ENCODE peak calls at places on chromosomes 3 and 15, in ten cellular contexts. One of them, this sample, is unnamed. For H3K4me1, the result is how much of the 10 kb centered on the place peaks cover.

GRCh38 chr3:181715601-181716340 is 4.0 kb downstream of the SOX2 start:
- DNase-seq in fibroblast of lung: no peak
- DNase-seq in GM23248: no peak
- DNase-seq in upper lobe of right lung: no peak
- DNase-seq in left ventricle myocardium inferior: no peak
- DNase-seq in lower lobe of right lung: no peak
- DNase-seq in endodermal cell: peak
- DNase-seq in Panc1: no peak
- DNase-seq in CD4-positive, CD25-positive, alpha-beta regulatory T cell: no peak
- DNase-seq in left lung: no peak
- DNase-seq in this sample: no peak

GRCh38 chr3:128083980-128084674 is 31.9 kb downstream of the SEC61A1 start:
- DNase-seq in GM23248: no peak
- DNase-seq in upper lobe of right lung: peak
- DNase-seq in lower lobe of right lung: no peak
- DNase-seq in endodermal cell: no peak
- DNase-seq in fibroblast of lung: peak
- DNase-seq in Panc1: no peak
- DNase-seq in left ventricle myocardium inferior: no peak
- DNase-seq in CD4-positive, CD25-positive, alpha-beta regulatory T cell: no peak
- DNase-seq in left lung: no peak
- DNase-seq in this sample: no peak

GRCh38 chr15:55909036-55909811 is 84.2 kb downstream of the NEDD4 start:
- DNase-seq in GM23248: peak
- DNase-seq in fibroblast of lung: peak
- DNase-seq in lower lobe of right lung: no peak
- DNase-seq in upper lobe of right lung: no peak
- DNase-seq in endodermal cell: no peak
- DNase-seq in Panc1: no peak
- DNase-seq in left lung: no peak
- DNase-seq in CD4-positive, CD25-positive, alpha-beta regulatory T cell: no peak
- DNase-seq in left ventricle myocardium inferior: no peak
- DNase-seq in this sample: no peak

GRCh38 chr3:52299815-52300611 is 12.4 kb downstream of the GLYCTK start:
- DNase-seq in left lung: peak
- DNase-seq in fibroblast of lung: no peak
- DNase-seq in Panc1: no peak
- DNase-seq in left ventricle myocardium inferior: peak
- DNase-seq in upper lobe of right lung: peak
- DNase-seq in lower lobe of right lung: peak
- DNase-seq in CD4-positive, CD25-positive, alpha-beta regulatory T cell: no peak
- DNase-seq in endodermal cell: peak
- DNase-seq in GM23248: peak
- DNase-seq in this sample: peak

GRCh38 chr3:106488288-106488687 is 619.5 kb upstream of the CBLB start:
- DNase-seq in lower lobe of right lung: no peak
- DNase-seq in fibroblast of lung: no peak
- DNase-seq in left ventricle myocardium inferior: no peak
- DNase-seq in left lung: no peak
- DNase-seq in endodermal cell: no peak
- DNase-seq in Panc1: no peak
- DNase-seq in upper lobe of right lung: no peak
- DNase-seq in CD4-positive, CD25-positive, alpha-beta regulatory T cell: no peak
- DNase-seq in GM23248: no peak
- DNase-seq in this sample: no peak

GRCh38 chr3:141239551-141240281 is 8.1 kb downstream of the PXYLP1 start:
- DNase-seq in CD4-positive, CD25-positive, alpha-beta regulatory T cell: no peak
- DNase-seq in upper lobe of right lung: no peak
- DNase-seq in left ventricle myocardium inferior: no peak
- DNase-seq in Panc1: no peak
- DNase-seq in GM23248: no peak
- DNase-seq in lower lobe of right lung: no peak
- DNase-seq in left lung: no peak
- DNase-seq in endodermal cell: peak
- DNase-seq in fibroblast of lung: no peak
- DNase-seq in this sample: no peak

GRCh38 chr3:178967184-178967532 is 104.5 kb downstream of the ZMAT3 start:
- DNase-seq in Panc1: no peak
- DNase-seq in left lung: no peak
- DNase-seq in upper lobe of right lung: no peak
- DNase-seq in endodermal cell: no peak
- DNase-seq in left ventricle myocardium inferior: no peak
- DNase-seq in lower lobe of right lung: no peak
- DNase-seq in CD4-positive, CD25-positive, alpha-beta regulatory T cell: no peak
- DNase-seq in GM23248: peak
- DNase-seq in fibroblast of lung: no peak
- DNase-seq in this sample: no peak

GRCh38 chr15:40358492-40359353 is 704 bp downstream of the DISP2 start:
- DNase-seq in endodermal cell: no peak
- DNase-seq in left lung: peak
- DNase-seq in left ventricle myocardium inferior: no peak
- DNase-seq in GM23248: no peak
- DNase-seq in Panc1: no peak
- DNase-seq in lower lobe of right lung: no peak
- DNase-seq in CD4-positive, CD25-positive, alpha-beta regulatory T cell: peak
- DNase-seq in upper lobe of right lung: no peak
- DNase-seq in fibroblast of lung: no peak
- DNase-seq in this sample: no peak

GRCh38 chr3:126926684-126927404 is 56.1 kb upstream of the PLXNA1 start:
- DNase-seq in endodermal cell: no peak
- DNase-seq in GM23248: peak
- DNase-seq in upper lobe of right lung: no peak
- DNase-seq in lower lobe of right lung: no peak
- DNase-seq in CD4-positive, CD25-positive, alpha-beta regulatory T cell: no peak
- DNase-seq in Panc1: peak
- DNase-seq in left ventricle myocardium inferior: peak
- DNase-seq in fibroblast of lung: peak
- DNase-seq in left lung: peak
- DNase-seq in this sample: peak

GRCh38 chr3:52451237-52452083 is 2.4 kb downstream of the TNNC1 start:
- DNase-seq in lower lobe of right lung: no peak
- DNase-seq in CD4-positive, CD25-positive, alpha-beta regulatory T cell: no peak
- DNase-seq in endodermal cell: peak
- DNase-seq in upper lobe of right lung: peak
- DNase-seq in left lung: no peak
- DNase-seq in Panc1: no peak
- DNase-seq in left ventricle myocardium inferior: peak
- DNase-seq in fibroblast of lung: no peak
- DNase-seq in GM23248: no peak
- DNase-seq in this sample: no peak

GRCh38 chr3:125401402-125401801 is 26.3 kb upstream of the ZNF148 start:
- DNase-seq in GM23248: peak
- DNase-seq in left ventricle myocardium inferior: no peak
- DNase-seq in endodermal cell: no peak
- DNase-seq in upper lobe of right lung: no peak
- DNase-seq in fibroblast of lung: no peak
- DNase-seq in Panc1: no peak
- DNase-seq in left lung: no peak
- DNase-seq in lower lobe of right lung: no peak
- DNase-seq in CD4-positive, CD25-positive, alpha-beta regulatory T cell: no peak
- DNase-seq in this sample: no peak

GRCh38 chr3:183212565-183212964 is 40.5 kb upstream of the B3GNT5 start:
- DNase-seq in left ventricle myocardium inferior: no peak
- DNase-seq in fibroblast of lung: no peak
- DNase-seq in GM23248: no peak
- DNase-seq in CD4-positive, CD25-positive, alpha-beta regulatory T cell: no peak
- DNase-seq in left lung: no peak
- DNase-seq in upper lobe of right lung: no peak
- DNase-seq in Panc1: no peak
- DNase-seq in lower lobe of right lung: no peak
- DNase-seq in endodermal cell: no peak
- DNase-seq in this sample: no peak

GRCh38 chr15:40282144-40282869 is 557 bp downstream of the ANKRD63 start:
- DNase-seq in left ventricle myocardium inferior: peak
- DNase-seq in fibroblast of lung: no peak
- DNase-seq in endodermal cell: peak
- DNase-seq in Panc1: no peak
- DNase-seq in upper lobe of right lung: peak
- DNase-seq in left lung: no peak
- DNase-seq in GM23248: peak
- DNase-seq in lower lobe of right lung: peak
- DNase-seq in CD4-positive, CD25-positive, alpha-beta regulatory T cell: peak
- DNase-seq in this sample: peak

GRCh38 chr3:113094514-113094913 is 103.7 kb downstream of the GTPBP8 start:
- DNase-seq in GM23248: no peak
- DNase-seq in left lung: no peak
- DNase-seq in Panc1: no peak
- DNase-seq in endodermal cell: no peak
- DNase-seq in CD4-positive, CD25-positive, alpha-beta regulatory T cell: no peak
- DNase-seq in left ventricle myocardium inferior: no peak
- DNase-seq in fibroblast of lung: no peak
- DNase-seq in upper lobe of right lung: no peak
- DNase-seq in lower lobe of right lung: no peak
- DNase-seq in this sample: no peak

GRCh38 chr15:80576519-80577090 is 118.5 kb upstream of the ABHD17C start:
- DNase-seq in left ventricle myocardium inferior: no peak
- DNase-seq in GM23248: no peak
- DNase-seq in lower lobe of right lung: no peak
- DNase-seq in left lung: no peak
- DNase-seq in Panc1: no peak
- DNase-seq in upper lobe of right lung: peak
- DNase-seq in fibroblast of lung: no peak
- DNase-seq in CD4-positive, CD25-positive, alpha-beta regulatory T cell: no peak
- DNase-seq in endodermal cell: peak
- DNase-seq in this sample: no peak

GRCh38 chr15:89836255-89837133 is 21.8 kb upstream of the ANPEP start:
- DNase-seq in lower lobe of right lung: no peak
- DNase-seq in Panc1: no peak
- DNase-seq in fibroblast of lung: peak
- DNase-seq in left lung: no peak
- DNase-seq in endodermal cell: no peak
- DNase-seq in upper lobe of right lung: no peak
- DNase-seq in left ventricle myocardium inferior: no peak
- DNase-seq in GM23248: peak
- DNase-seq in CD4-positive, CD25-positive, alpha-beta regulatory T cell: no peak
- DNase-seq in this sample: no peak

GRCh38 chr15:89835190-89835564 is 20.5 kb upstream of the ANPEP start:
- DNase-seq in upper lobe of right lung: no peak
- DNase-seq in fibroblast of lung: no peak
- DNase-seq in GM23248: no peak
- DNase-seq in Panc1: no peak
- DNase-seq in left ventricle myocardium inferior: no peak
- DNase-seq in endodermal cell: no peak
- DNase-seq in CD4-positive, CD25-positive, alpha-beta regulatory T cell: no peak
- DNase-seq in lower lobe of right lung: no peak
- DNase-seq in left lung: no peak
- DNase-seq in this sample: no peak

GRCh38 chr15:89839424-89839823 is 24.8 kb upstream of the ANPEP start:
- DNase-seq in left ventricle myocardium inferior: no peak
- DNase-seq in Panc1: no peak
- DNase-seq in CD4-positive, CD25-positive, alpha-beta regulatory T cell: no peak
- DNase-seq in fibroblast of lung: no peak
- DNase-seq in upper lobe of right lung: no peak
- DNase-seq in GM23248: no peak
- DNase-seq in left lung: no peak
- DNase-seq in endodermal cell: no peak
- DNase-seq in lower lobe of right lung: no peak
- DNase-seq in this sample: no peak

GRCh38 chr15:89837134-89837829 is 22.6 kb upstream of the ANPEP start:
- DNase-seq in endodermal cell: no peak
- DNase-seq in left ventricle myocardium inferior: no peak
- DNase-seq in CD4-positive, CD25-positive, alpha-beta regulatory T cell: no peak
- DNase-seq in upper lobe of right lung: no peak
- DNase-seq in lower lobe of right lung: no peak
- DNase-seq in fibroblast of lung: peak
- DNase-seq in GM23248: peak
- DNase-seq in Panc1: no peak
- DNase-seq in left lung: no peak
- DNase-seq in this sample: no peak

DNA sequence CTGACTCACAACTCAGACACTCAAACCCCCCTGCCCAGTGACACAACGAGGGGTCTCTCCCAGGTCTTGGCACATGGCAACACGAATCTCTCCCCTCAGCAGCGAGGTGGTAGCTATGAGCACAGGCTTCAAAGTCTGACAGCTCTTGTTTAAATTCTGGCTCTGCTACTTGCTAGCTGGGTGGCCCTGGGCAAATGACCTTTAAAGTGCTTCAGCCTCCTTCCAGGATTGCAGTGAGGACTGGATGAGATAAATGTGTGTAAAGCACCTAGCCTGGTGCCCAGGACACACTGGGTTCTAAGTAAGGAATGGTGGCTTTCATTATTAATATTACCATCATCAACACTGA is 23.2 kb upstream of the ANPEP start:
- DNase-seq in endodermal cell: no peak
- DNase-seq in left ventricle myocardium inferior: no peak
- DNase-seq in left lung: no peak
- DNase-seq in fibroblast of lung: no peak
- DNase-seq in GM23248: no peak
- DNase-seq in Panc1: no peak
- DNase-seq in upper lobe of right lung: no peak
- DNase-seq in lower lobe of right lung: no peak
- DNase-seq in CD4-positive, CD25-positive, alpha-beta regulatory T cell: no peak
- DNase-seq in this sample: no peak
- H3K4me1 ChIP-seq in endodermal cell: under half
- H3K4me1 ChIP-seq in left ventricle myocardium inferior: under half
- H3K4me1 ChIP-seq in left lung: half or more
- H3K4me1 ChIP-seq in fibroblast of lung: under half
- H3K4me1 ChIP-seq in GM23248: under half
- H3K4me1 ChIP-seq in Panc1: under half
- H3K4me1 ChIP-seq in upper lobe of right lung: under half
- H3K4me1 ChIP-seq in lower lobe of right lung: half or more
- H3K4me1 ChIP-seq in CD4-positive, CD25-positive, alpha-beta regulatory T cell: under half
- H3K4me1 ChIP-seq in this sample: under half

GRCh38 chr15:52018693-52019393 is at the start of gene MAPK6:
- DNase-seq in upper lobe of right lung: peak
- DNase-seq in left ventricle myocardium inferior: peak
- DNase-seq in Panc1: peak
- DNase-seq in fibroblast of lung: peak
- DNase-seq in left lung: peak
- DNase-seq in GM23248: peak
- DNase-seq in CD4-positive, CD25-positive, alpha-beta regulatory T cell: peak
- DNase-seq in lower lobe of right lung: peak
- DNase-seq in endodermal cell: peak
- DNase-seq in this sample: peak
- H3K4me1 ChIP-seq in upper lobe of right lung: under half
- H3K4me1 ChIP-seq in left ventricle myocardium inferior: half or more
- H3K4me1 ChIP-seq in Panc1: under half
- H3K4me1 ChIP-seq in fibroblast of lung: under half
- H3K4me1 ChIP-seq in left lung: half or more
- H3K4me1 ChIP-seq in GM23248: under half
- H3K4me1 ChIP-seq in CD4-positive, CD25-positive, alpha-beta regulatory T cell: under half
- H3K4me1 ChIP-seq in lower lobe of right lung: under half
- H3K4me1 ChIP-seq in endodermal cell: under half
- H3K4me1 ChIP-seq in this sample: under half

GRCh38 chr3:10806001-10806400 is 10.0 kb upstream of the SLC6A11 start:
- DNase-seq in CD4-positive, CD25-positive, alpha-beta regulatory T cell: no peak
- DNase-seq in Panc1: no peak
- DNase-seq in left lung: no peak
- DNase-seq in upper lobe of right lung: no peak
- DNase-seq in endodermal cell: no peak
- DNase-seq in lower lobe of right lung: no peak
- DNase-seq in fibroblast of lung: no peak
- DNase-seq in GM23248: no peak
- DNase-seq in left ventricle myocardium inferior: no peak
- DNase-seq in this sample: no peak
- H3K4me1 ChIP-seq in CD4-positive, CD25-positive, alpha-beta regulatory T cell: under half
- H3K4me1 ChIP-seq in Panc1: under half
- H3K4me1 ChIP-seq in left lung: under half
- H3K4me1 ChIP-seq in upper lobe of right lung: under half
- H3K4me1 ChIP-seq in endodermal cell: under half
- H3K4me1 ChIP-seq in lower lobe of right lung: under half
- H3K4me1 ChIP-seq in fibroblast of lung: under half
- H3K4me1 ChIP-seq in GM23248: under half
- H3K4me1 ChIP-seq in left ventricle myocardium inferior: under half
- H3K4me1 ChIP-seq in this sample: under half

GRCh38 chr15:67833504-67834248 is 6.2 kb downstream of the RNU6-1 start:
- DNase-seq in left lung: no peak
- DNase-seq in endodermal cell: peak
- DNase-seq in GM23248: peak
- DNase-seq in fibroblast of lung: no peak
- DNase-seq in upper lobe of right lung: no peak
- DNase-seq in Panc1: no peak
- DNase-seq in left ventricle myocardium inferior: no peak
- DNase-seq in lower lobe of right lung: no peak
- DNase-seq in CD4-positive, CD25-positive, alpha-beta regulatory T cell: no peak
- DNase-seq in this sample: peak
- H3K4me1 ChIP-seq in left lung: half or more
- H3K4me1 ChIP-seq in endodermal cell: under half
- H3K4me1 ChIP-seq in GM23248: under half
- H3K4me1 ChIP-seq in fibroblast of lung: under half
- H3K4me1 ChIP-seq in upper lobe of right lung: under half
- H3K4me1 ChIP-seq in Panc1: under half
- H3K4me1 ChIP-seq in left ventricle myocardium inferior: half or more
- H3K4me1 ChIP-seq in lower lobe of right lung: half or more
- H3K4me1 ChIP-seq in CD4-positive, CD25-positive, alpha-beta regulatory T cell: half or more
- H3K4me1 ChIP-seq in this sample: under half